ENCODE peak calls at places on chromosomes 4 and X, in seven cellular contexts. T is IMR-90, K is H9, R is neuronal stem cell, N is mesendoderm, Y is mesenchymal stem cell, J is H1. B is an unnamed sample.

GRCh38 chr4:69760455-69760854 is at the start of gene SULT1B1:
- DNase-seq in T (peak; percentile 43), K (no peak), R (no peak), N (no peak), Y (peak; percentile 45), J (no peak), B (no peak)

GRCh38 chrX:155967653-155968052 is 29.8 kb upstream of the IL9R start:
- DNase-seq in T (no peak), K (no peak), R (no peak), N (no peak), Y (no peak), J (no peak), B (no peak)

GRCh38 chr4:141329174-141329569 is 108.5 kb downstream of the ZNF330 start:
- DNase-seq in T (peak; percentile 80), K (no peak), R (no peak), N (no peak), Y (peak; percentile 70), J (no peak), B (peak; percentile 97)

GRCh38 chrX:154013614-154014360 is 5.9 kb downstream of the IRAK1 start:
- DNase-seq in T (peak; percentile 10), K (peak; percentile 63), R (peak; percentile 24), N (peak; percentile 46), Y (peak; percentile 29), J (no peak), B (peak; percentile 50)

GRCh38 chr4:106114284-106114683 is 201.7 kb downstream of the TBCK start:
- DNase-seq in T (no peak), K (no peak), R (no peak), N (no peak), Y (no peak), J (no peak), B (peak; percentile 8)

GRCh38 chr4:182809417-182810102 is 107.6 kb downstream of the DCTD start:
- DNase-seq in T (no peak), K (no peak), R (no peak), N (peak; percentile 63), Y (no peak), J (no peak), B (no peak)

GRCh38 chrX:120795301-120795700 is 80.4 kb downstream of the CT47B1 start:
- DNase-seq in T (no peak), K (no peak), R (no peak), N (no peak), Y (no peak), J (no peak), B (no peak)

GRCh38 chr4:100657187-100657586 is 139.4 kb upstream of the EMCN start:
- DNase-seq in T (no peak), K (no peak), R (no peak), N (peak; percentile 62), Y (no peak), J (no peak), B (no peak)

GRCh38 chr4:138037716-138038115 is 204.4 kb downstream of the SLC7A11 start:
- DNase-seq in T (peak; percentile 83), K (no peak), R (no peak), N (no peak), Y (peak; percentile 76), J (no peak), B (no peak)

GRCh38 chr4:137510866-137511265 is 21.4 kb downstream of the PCDH18 start:
- DNase-seq in T (peak; percentile 96), K (no peak), R (no peak), N (peak; percentile 49), Y (peak; percentile 92), J (no peak), B (peak; percentile 11)

GRCh38 chr4:20251796-20252655 is at the start of gene SLIT2:
- DNase-seq in T (peak; percentile 68), K (peak; percentile 88), R (peak; percentile 88), N (peak; percentile 91), Y (peak; percentile 75), J (no peak), B (peak; percentile 71)

GRCh38 chr4:99808260-99808857 is 8.3 kb upstream of the DAPP1 start:
- DNase-seq in T (peak; percentile 21), K (peak; percentile 81), R (peak; percentile 50), N (peak; percentile 85), Y (peak; percentile 31), J (no peak), B (no peak)

GRCh38 chr4:153387981-153388380 is 43.5 kb downstream of the MND1 start:
- DNase-seq in T (no peak), K (no peak), R (no peak), N (no peak), Y (no peak), J (no peak), B (peak; percentile 1)

GRCh38 chrX:119236599-119237525 is 777 bp downstream of the PGRMC1 start:
- DNase-seq in T (peak; percentile 74), K (no peak), R (no peak), N (peak; percentile 26), Y (peak; percentile 71), J (no peak), B (peak; percentile 51)

GRCh38 chr4:150973626-150974250 is 41.3 kb downstream of the LRBA start:
- DNase-seq in T (no peak), K (no peak), R (no peak), N (no peak), Y (no peak), J (no peak), B (no peak)

GRCh38 chr4:163590609-163591264 is 96.2 kb downstream of the TMA16 start:
- DNase-seq in T (no peak), K (no peak), R (no peak), N (no peak), Y (no peak), J (no peak), B (no peak)

GRCh38 chr4:181550381-181550780 is 692.8 kb upstream of the TENM3 start:
- DNase-seq in T (no peak), K (no peak), R (no peak), N (no peak), Y (no peak), J (no peak), B (peak; percentile 77)

GRCh38 chr4:4871267-4872147 is 12.0 kb downstream of the MSX1 start:
- DNase-seq in T (no peak), K (no peak), R (peak; percentile 33), N (peak; percentile 43), Y (no peak), J (no peak), B (no peak)

GRCh38 chr4:109113511-109113910 is 188.9 kb downstream of the COL25A1 start:
- DNase-seq in T (peak; percentile 10), K (no peak), R (no peak), N (no peak), Y (peak; percentile 40), J (no peak), B (no peak)

GRCh38 chr4:7805533-7806079 is 134.1 kb downstream of the AFAP1 start:
- DNase-seq in T (peak; percentile 95), K (no peak), R (no peak), N (peak; percentile 91), Y (peak; percentile 67), J (no peak), B (peak; percentile 80)

GRCh38 chr4:2785613-2786012 is 7.3 kb upstream of the SH3BP2 start:
- DNase-seq in T (no peak), K (no peak), R (no peak), N (no peak), Y (peak; percentile 28), J (no peak), B (no peak)
- H3K9ac ChIP-seq in T (no peak overlapping the region), K (no peak overlapping the region), R (no peak overlapping the region), N (no peak overlapping the region), Y (no peak overlapping the region), J (no peak overlapping the region), B (no peak overlapping the region)

GRCh38 chrX:128310912-128311311 is 258.7 kb upstream of the ACTRT1 start:
- DNase-seq in T (no peak), K (no peak), R (no peak), N (no peak), Y (no peak), J (no peak), B (no peak)
- H2BK5ac ChIP-seq in T (no peak overlapping the region), K (no peak overlapping the region), R (no peak overlapping the region), N (no peak overlapping the region), Y (no peak overlapping the region), J (no peak overlapping the region), B (no peak overlapping the region)

GRCh38 chrX:38154340-38154739 is 66.3 kb downstream of the SRPX start:
- DNase-seq in T (no peak), K (no peak), R (no peak), N (no peak), Y (no peak), J (no peak), B (no peak)
- H4K8ac ChIP-seq in T (no peak overlapping the region), K (no peak overlapping the region), R (no peak overlapping the region), N (no peak overlapping the region), Y (no peak overlapping the region), J (no peak overlapping the region), B (no peak overlapping the region)

DNA sequence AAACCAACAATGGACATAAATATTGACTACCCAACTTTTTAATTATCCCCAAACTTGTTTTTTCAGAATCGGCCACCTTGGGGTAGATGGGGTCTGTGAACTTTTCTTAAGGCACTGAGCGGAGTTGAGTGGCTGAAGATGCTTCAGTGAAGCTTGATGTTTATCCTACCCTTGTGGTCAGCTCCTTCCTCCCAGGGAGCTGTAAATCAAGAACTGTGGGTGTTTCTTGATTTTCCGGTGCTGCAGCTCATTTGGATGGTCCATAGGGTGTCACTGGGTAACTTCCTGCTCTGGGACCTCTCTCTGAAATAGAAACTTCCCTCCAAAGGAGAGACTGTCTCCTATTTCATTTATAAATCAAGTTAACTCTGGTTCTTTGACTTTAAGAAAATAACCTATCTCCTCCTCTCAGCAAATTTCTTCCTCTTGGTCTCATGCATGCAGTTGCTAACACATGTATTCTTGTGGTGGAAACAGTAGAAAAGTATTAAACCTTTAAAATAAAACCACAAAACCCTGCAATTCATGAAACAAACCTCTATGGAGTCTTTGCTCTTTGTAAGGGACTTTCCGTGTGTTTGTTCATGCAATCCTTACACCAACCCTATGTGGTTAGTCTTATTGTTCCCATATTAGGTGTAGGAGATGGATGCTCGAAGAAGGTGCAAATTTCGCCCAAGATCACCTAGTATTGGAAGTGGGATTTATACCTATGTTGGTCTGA is 110.3 kb downstream of the SHROOM3 start:
- DNase-seq in T (peak; percentile 45), K (no peak), R (no peak), N (no peak), Y (peak; percentile 79), J (no peak), B (no peak)
- H3K9ac ChIP-seq in T (no peak overlapping the region), K (no peak overlapping the region), R (no peak overlapping the region), N (no peak overlapping the region), Y (no peak overlapping the region), J (no peak overlapping the region), B (no peak overlapping the region)

GRCh38 chr4:62676962-62677361 is 1476.8 kb downstream of the ADGRL3 start:
- DNase-seq in T (no peak), K (no peak), R (no peak), N (no peak), Y (no peak), J (no peak), B (peak; percentile 51)
- H2BK5ac ChIP-seq in T (no peak overlapping the region), K (no peak overlapping the region), R (no peak overlapping the region), N (no peak overlapping the region), Y (no peak overlapping the region), J (no peak overlapping the region), B (no peak overlapping the region)

GRCh38 chrX:109392895-109393294 is 89.0 kb downstream of the GUCY2F start:
- DNase-seq in T (no peak), K (no peak), R (no peak), N (no peak), Y (no peak), J (no peak), B (no peak)
- H4K8ac ChIP-seq in T (no peak overlapping the region), K (no peak overlapping the region), R (no peak overlapping the region), N (no peak overlapping the region), Y (no peak overlapping the region), J (no peak overlapping the region), B (no peak overlapping the region)

GRCh38 chr4:87010192-87010591 is 75.4 kb downstream of the AFF1 start:
- DNase-seq in T (no peak), K (no peak), R (no peak), N (no peak), Y (no peak), J (no peak), B (no peak)
- H3K9ac ChIP-seq in T (no peak overlapping the region), K (no peak overlapping the region), R (no peak overlapping the region), N (no peak overlapping the region), Y (no peak overlapping the region), J (no peak overlapping the region), B (no peak overlapping the region)